ENCODE peak calls at places on chromosomes 4 and X, in seven cellular contexts. V, I, T, B, K, L and D are unnamed samples.

GRCh38 chrX:56751071-56751470 is 22.0 kb downstream of the NBDY start:
- DNase-seq in V (no peak), L (no peak), I (no peak), K (peak; percentile 29), T (no peak), B (no peak), D (no peak)

GRCh38 chr4:108170729-108171540 is 2.2 kb upstream of the LEF1 start:
- DNase-seq in V (no peak), K (no peak), T (peak; percentile 41), B (no peak), L (no peak), I (no peak), D (no peak)

GRCh38 chr4:63717384-63717783 is 691.9 kb downstream of the TECRL start:
- DNase-seq in T (peak; percentile 71), V (no peak), I (no peak), K (no peak), B (no peak), L (no peak), D (no peak)

GRCh38 chr4:109947457-109947856 is 34.8 kb downstream of the EGF start:
- DNase-seq in B (no peak), L (no peak), I (no peak), V (peak; percentile 4), K (peak; percentile 19), T (no peak), D (no peak)

GRCh38 chr4:108891921-108892320 is 129.1 kb upstream of the ETNPPL start:
- DNase-seq in T (no peak), L (no peak), V (no peak), B (no peak), K (no peak), I (no peak), D (no peak)

GRCh38 chr4:86048426-86048825 is 311.4 kb downstream of the MAPK10 start:
- DNase-seq in L (no peak), K (peak; percentile 60), I (no peak), B (no peak), T (no peak), V (peak; percentile 35), D (no peak)

GRCh38 chr4:176755001-176755400 is 37.7 kb downstream of the VEGFC start:
- DNase-seq in V (no peak), L (no peak), B (no peak), K (no peak), I (no peak), T (no peak), D (no peak)

GRCh38 chr4:1043658-1044468 is 32.4 kb downstream of the FGFRL1 start:
- DNase-seq in K (peak; percentile 99), L (no peak), T (peak; percentile 78), B (no peak), V (peak; percentile 96), I (peak; percentile 88), D (no peak)

GRCh38 chr4:113635739-113636437 is 125.7 kb downstream of the CAMK2D start:
- DNase-seq in B (no peak), K (peak; percentile 82), L (no peak), V (peak; percentile 67), T (no peak), I (no peak), D (no peak)

GRCh38 chr4:13543091-13543581 is 1.2 kb downstream of the NKX3-2 start:
- DNase-seq in L (no peak), B (no peak), V (no peak), T (peak; percentile 21), I (no peak), K (no peak), D (no peak)

GRCh38 chr4:140876597-140877364 is 120.6 kb upstream of the TBC1D9 start:
- DNase-seq in L (no peak), T (no peak), I (no peak), V (peak; percentile 54), K (peak; percentile 54), B (no peak), D (no peak)

GRCh38 chr4:122045533-122045932 is 93.7 kb upstream of the TRPC3 start:
- DNase-seq in B (no peak), L (no peak), T (no peak), V (peak; percentile 87), K (peak; percentile 94), I (no peak), D (no peak)

GRCh38 chrX:65723706-65724105 is 56.3 kb downstream of the MSN start:
- DNase-seq in B (no peak), K (no peak), V (no peak), L (peak; percentile 59), T (no peak), I (no peak), D (no peak)

GRCh38 chrX:133250184-133251080 is 32.3 kb upstream of the TFDP3 start:
- DNase-seq in B (no peak), V (no peak), K (no peak), I (no peak), T (peak; percentile 7), L (no peak), D (no peak)

GRCh38 chrX:124981420-124981819 is 338.3 kb upstream of the TEX13C start:
- DNase-seq in V (no peak), T (no peak), I (no peak), L (no peak), B (no peak), K (no peak), D (no peak)

GRCh38 chr4:126740687-126741086 is 892.1 kb upstream of the INTU start:
- DNase-seq in L (no peak), T (peak; percentile 7), I (no peak), K (no peak), V (no peak), B (no peak), D (no peak)

GRCh38 chrX:97238632-97239031 is 354.9 kb downstream of the RPA4 start:
- DNase-seq in T (no peak), K (no peak), V (no peak), B (no peak), L (no peak), I (no peak), D (no peak)

GRCh38 chrX:73182502-73183114 is 32.0 kb downstream of the NAP1L2 start:
- DNase-seq in I (no peak), L (no peak), V (no peak), T (no peak), B (no peak), K (no peak), D (no peak)

GRCh38 chr4:21830272-21830671 is 118.3 kb downstream of the KCNIP4 start:
- DNase-seq in I (no peak), B (no peak), T (no peak), V (no peak), L (no peak), K (no peak), D (no peak)

GRCh38 chrX:10098235-10098819 is 58.4 kb upstream of the CLCN4 start:
- DNase-seq in I (no peak), T (no peak), K (peak; percentile 48), L (peak; percentile 52), V (no peak), B (peak; percentile 45), D (no peak)

GRCh38 chr4:72568959-72569718 is at the start of gene ADAMTS3:
- DNase-seq in T (peak; percentile 96), B (no peak), V (peak; percentile 31), L (no peak), K (peak; percentile 8), I (peak; percentile 77), D (no peak)

GRCh38 chr4:92163348-92163747 is 140.4 kb upstream of the GRID2 start:
- DNase-seq in L (no peak), I (no peak), T (no peak), V (no peak), B (no peak), K (no peak), D (no peak)

GRCh38 chrX:123217728-123218127 is 33.6 kb downstream of the GRIA3 start:
- DNase-seq in K (no peak), V (no peak), L (no peak), I (no peak), T (no peak), B (no peak), D (no peak)

GRCh38 chr4:19651481-19651880 is 600.2 kb upstream of the SLIT2 start:
- DNase-seq in V (no peak), K (peak; percentile 29), B (no peak), T (no peak), I (no peak), L (no peak), D (no peak)

GRCh38 chrX:17719651-17720050 is 17.6 kb upstream of the SCML1 start:
- DNase-seq in K (no peak), L (no peak), T (no peak), B (no peak), V (no peak), I (no peak), D (no peak)

GRCh38 chrX:123087326-123087725 is 96.8 kb upstream of the GRIA3 start:
- DNase-seq in K (peak; percentile 78), B (no peak), T (peak; percentile 1), V (peak; percentile 15), L (no peak), I (no peak), D (no peak)

GRCh38 chr4:17030543-17030942 is 132.1 kb upstream of the LDB2 start:
- DNase-seq in L (no peak), T (no peak), V (peak; percentile 62), I (no peak), B (no peak), K (peak; percentile 80), D (peak; percentile 5)

GRCh38 chr4:15906024-15906443 is 32.5 kb downstream of the FGFBP1 start:
- DNase-seq in T (no peak), V (no peak), I (peak; percentile 31), L (no peak), K (no peak), B (no peak), D (no peak)

GRCh38 chrX:23338334-23338733 is 3.7 kb downstream of the PTCHD1 start:
- DNase-seq in T (no peak), L (no peak), I (no peak), K (no peak), B (no peak), V (no peak), D (no peak)

GRCh38 chrX:30217465-30217864 is 2.1 kb downstream of the MAGEB2 start:
- DNase-seq in B (no peak), V (no peak), K (no peak), I (no peak), T (no peak), L (no peak), D (no peak)

GRCh38 chr4:24915121-24915922 is 2.5 kb upstream of the CCDC149 start:
- DNase-seq in K (no peak), B (no peak), T (peak; percentile 56), L (no peak), I (no peak), V (no peak), D (no peak)

GRCh38 chr4:100417565-100417964 is 100.3 kb downstream of the EMCN start:
- DNase-seq in I (no peak), B (no peak), V (no peak), T (peak; percentile 53), L (no peak), K (peak; percentile 48), D (no peak)

GRCh38 chr4:70651864-70652506 is 14.3 kb downstream of the JCHAIN start:
- DNase-seq in K (peak; percentile 38), B (no peak), I (no peak), L (peak; percentile 24), T (peak; percentile 45), V (peak; percentile 57), D (no peak)

GRCh38 chrX:120310861-120311631 is at the start of gene TMEM255A:
- DNase-seq in T (peak; percentile 57), V (no peak), I (peak; percentile 27), B (no peak), L (no peak), K (no peak), D (peak; percentile 56)

GRCh38 chrX:109830704-109831206 is 97.7 kb upstream of the ACSL4 start:
- DNase-seq in T (peak; percentile 11), I (no peak), V (peak; percentile 25), L (no peak), K (peak; percentile 67), B (no peak), D (no peak)

GRCh38 chr4:163536101-163536500 is 41.6 kb downstream of the TMA16 start:
- DNase-seq in T (no peak), B (no peak), L (no peak), K (peak; percentile 52), I (no peak), V (no peak), D (no peak)

GRCh38 chr4:113881256-113881655 is 98.2 kb downstream of the ARSJ start:
- DNase-seq in L (no peak), K (peak; percentile 18), V (no peak), T (no peak), I (no peak), B (no peak), D (no peak)

GRCh38 chr4:55358668-55359067 is 12.6 kb downstream of the SRD5A3 start:
- DNase-seq in B (no peak), I (no peak), L (no peak), K (peak; percentile 92), T (no peak), V (peak; percentile 89), D (no peak)